ENCODE peak calls at places on chromosomes 7 and 10, in seven cellular contexts. S is PC-3, H is fibroblast of lung, F is mammary epithelial cell, Y is hepatocyte, B is GM23338, U is DND-41. M is an unnamed sample.

GRCh38 chr7:117538053-117538452 is 58.2 kb downstream of the CFTR start:
- DNase-seq in S (no peak), H (no peak), F (no peak), Y (no peak), B (no peak), U (no peak), M (no peak)

GRCh38 chr7:37698271-37698670 is 14.7 kb downstream of the GPR141 start:
- DNase-seq in S (no peak), H (no peak), F (no peak), Y (peak), B (no peak), U (no peak), M (no peak)

GRCh38 chr7:158247758-158248487 is 339.7 kb downstream of the PTPRN2 start:
- DNase-seq in S (no peak), H (no peak), F (no peak), Y (no peak), B (no peak), U (no peak), M (no peak)

GRCh38 chr7:92854501-92855238 is 18.3 kb upstream of the CDK6 start:
- DNase-seq in S (no peak), H (no peak), F (no peak), Y (no peak), B (no peak), U (no peak), M (no peak)

GRCh38 chr10:123556049-123556448 is 110.1 kb upstream of the GPR26 start:
- DNase-seq in S (no peak), H (no peak), F (no peak), Y (no peak), B (no peak), U (no peak), M (no peak)

GRCh38 chr10:541750-542371 is 147.6 kb downstream of the DIP2C start:
- DNase-seq in S (no peak), H (no peak), F (no peak), Y (no peak), B (no peak), U (no peak), M (no peak)

GRCh38 chr10:1687190-1687589 is 50.1 kb downstream of the ADARB2 start:
- DNase-seq in S (no peak), H (no peak), F (no peak), Y (peak), B (no peak), U (no peak), M (no peak)

GRCh38 chr10:66627156-66627555 is 298.7 kb upstream of the LRRTM3 start:
- DNase-seq in S (peak), H (peak), F (peak), Y (peak), B (peak), U (no peak), M (no peak)

GRCh38 chr10:110311357-110311949 is 6.7 kb upstream of the SMNDC1 start:
- DNase-seq in S (peak), H (peak), F (peak), Y (peak), B (peak), U (peak), M (peak)

GRCh38 chr10:35561670-35562069 is 43.5 kb upstream of the GJD4 start:
- DNase-seq in S (no peak), H (no peak), F (no peak), Y (no peak), B (no peak), U (no peak), M (no peak)

GRCh38 chr7:38424750-38425463 is 151.5 kb upstream of the TARP start:
- DNase-seq in S (peak), H (no peak), F (no peak), Y (no peak), B (peak), U (no peak), M (no peak)

GRCh38 chr10:86367339-86367951 is 850 bp upstream of the GRID1 start:
- DNase-seq in S (no peak), H (peak), F (no peak), Y (no peak), B (peak), U (no peak), M (no peak)

GRCh38 chr7:132028144-132028920 is 471.9 kb upstream of the PODXL start:
- DNase-seq in S (peak), H (no peak), F (peak), Y (no peak), B (no peak), U (no peak), M (peak)

GRCh38 chr7:150406565-150407421 is 27.7 kb downstream of the ZNF775 start:
- DNase-seq in S (no peak), H (no peak), F (no peak), Y (peak), B (no peak), U (peak), M (no peak)

GRCh38 chr7:99984593-99984992 is 8.8 kb upstream of the AZGP1 start:
- DNase-seq in S (no peak), H (no peak), F (no peak), Y (no peak), B (no peak), U (no peak), M (no peak)

GRCh38 chr7:1053816-1054370 is 9.5 kb downstream of the GPR146 start:
- DNase-seq in S (no peak), H (no peak), F (no peak), Y (no peak), B (no peak), U (no peak), M (no peak)

GRCh38 chr10:78518224-78518623 is 484.6 kb downstream of the RPS24 start:
- DNase-seq in S (no peak), H (no peak), F (no peak), Y (no peak), B (no peak), U (no peak), M (peak)

GRCh38 chr10:121956111-121957061 is 18.6 kb downstream of the NSMCE4A start:
- DNase-seq in S (peak), H (peak), F (peak), Y (no peak), B (no peak), U (no peak), M (no peak)

GRCh38 chr10:87093461-87094372 is 926 bp downstream of the GLUD1 start:
- DNase-seq in S (peak), H (peak), F (peak), Y (peak), B (peak), U (peak), M (peak)

GRCh38 chr10:77357611-77358010 is 280.0 kb downstream of the KCNMA1 start:
- DNase-seq in S (peak), H (peak), F (peak), Y (no peak), B (no peak), U (no peak), M (no peak)

GRCh38 chr10:103799341-103799740 is 56.0 kb downstream of the SH3PXD2A start:
- DNase-seq in S (no peak), H (no peak), F (peak), Y (no peak), B (no peak), U (no peak), M (no peak)

GRCh38 chr10:124164252-124164651 is 70.9 kb upstream of the CHST15 start:
- DNase-seq in S (no peak), H (peak), F (no peak), Y (no peak), B (no peak), U (no peak), M (no peak)

GRCh38 chr10:47144525-47144924 is 155.5 kb upstream of the GDF10 start:
- DNase-seq in S (no peak), H (no peak), F (no peak), Y (no peak), B (no peak), U (no peak), M (no peak)

GRCh38 chr10:132319853-132320669 is 11.9 kb upstream of the LRRC27 start:
- DNase-seq in S (peak), H (peak), F (peak), Y (peak), B (no peak), U (no peak), M (peak)

GRCh38 chr7:2720024-2720423 is 32.0 kb downstream of the AMZ1 start:
- DNase-seq in S (no peak), H (no peak), F (no peak), Y (no peak), B (no peak), U (no peak), M (no peak)

GRCh38 chr10:33783078-33783477 is 448.6 kb upstream of the NRP1 start:
- DNase-seq in S (no peak), H (no peak), F (no peak), Y (no peak), B (no peak), U (no peak), M (no peak)

GRCh38 chr7:107501593-107501992 is 31.7 kb downstream of the GPR22 start:
- DNase-seq in S (peak), H (peak), F (peak), Y (peak), B (peak), U (peak), M (no peak)

GRCh38 chr7:105015631-105015965 is 1.6 kb downstream of the KMT2E start:
- DNase-seq in S (peak), H (peak), F (no peak), Y (peak), B (peak), U (peak), M (no peak)

GRCh38 chr7:154907651-154908620 is 95.0 kb downstream of the PAXIP1 start:
- DNase-seq in S (no peak), H (no peak), F (no peak), Y (no peak), B (no peak), U (no peak), M (no peak)

GRCh38 chr7:15751191-15751701 is 64.8 kb upstream of the MEOX2 start:
- DNase-seq in S (no peak), H (peak), F (no peak), Y (no peak), B (no peak), U (no peak), M (no peak)

GRCh38 chr7:3106353-3106752 is 62.7 kb upstream of the CARD11 start:
- DNase-seq in S (peak), H (peak), F (no peak), Y (no peak), B (no peak), U (no peak), M (peak)

GRCh38 chr10:70191161-70191770 is 21.0 kb upstream of the SAR1A start:
- DNase-seq in S (no peak), H (peak), F (no peak), Y (no peak), B (no peak), U (no peak), M (peak)

GRCh38 chr10:94076325-94076841 is 82.7 kb downstream of the PLCE1 start:
- DNase-seq in S (peak), H (peak), F (no peak), Y (peak), B (peak), U (no peak), M (no peak)

GRCh38 chr10:133024711-133025557 is 62.8 kb upstream of the ADGRA1 start:
- DNase-seq in S (no peak), H (no peak), F (no peak), Y (no peak), B (peak), U (no peak), M (no peak)

GRCh38 chr10:111525696-111526095 is 448.9 kb downstream of the ADRA2A start:
- DNase-seq in S (no peak), H (no peak), F (no peak), Y (no peak), B (no peak), U (no peak), M (no peak)
- TF ChIP-seq EZH2 in S (no peak), H (no peak), F (no peak), Y (no peak), B (no peak), U (no peak), M (no peak)

GRCh38 chr7:87131806-87132205 is 20.4 kb upstream of the DMTF1 start:
- DNase-seq in S (no peak), H (no peak), F (no peak), Y (no peak), B (no peak), U (no peak), M (no peak)

GRCh38 chr7:87129332-87129731 is 22.9 kb upstream of the DMTF1 start:
- DNase-seq in S (no peak), H (no peak), F (no peak), Y (no peak), B (peak), U (no peak), M (no peak)

GRCh38 chr7:87129836-87130235 is 22.4 kb upstream of the DMTF1 start:
- DNase-seq in S (no peak), H (no peak), F (no peak), Y (no peak), B (no peak), U (no peak), M (no peak)

GRCh38 chr7:87127019-87127418 is 25.2 kb upstream of the DMTF1 start:
- DNase-seq in S (no peak), H (no peak), F (no peak), Y (no peak), B (no peak), U (no peak), M (no peak)

DNA sequence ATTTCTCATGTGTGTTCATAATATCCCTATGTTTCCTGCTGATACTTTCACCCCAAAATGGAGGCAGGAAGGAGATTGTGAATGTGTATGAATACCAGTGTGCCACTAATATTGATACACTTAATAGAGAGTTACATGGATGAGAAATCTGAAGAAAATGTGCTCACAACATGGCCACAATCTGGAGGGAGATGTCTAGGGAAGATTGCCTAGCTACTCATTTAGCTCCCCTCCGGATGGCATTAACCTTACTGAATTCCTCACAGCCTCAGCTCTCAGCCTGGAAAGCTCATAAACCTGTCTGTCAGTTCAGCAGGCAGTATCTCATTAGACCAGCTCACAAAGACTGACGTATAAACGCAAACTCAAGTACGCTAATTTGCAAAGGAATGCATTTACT is 23.4 kb upstream of the DMTF1 start:
- DNase-seq in S (no peak), H (no peak), F (no peak), Y (peak), B (peak), U (no peak), M (no peak)
- H2AFZ ChIP-seq in S (peak), H (no peak), F (no peak), Y (no peak), B (no peak), U (no peak), M (peak)

GRCh38 chr7:145147865-145148264 is 312.0 kb upstream of the TPK1 start:
- DNase-seq in S (no peak), H (no peak), F (no peak), Y (no peak), B (no peak), U (no peak), M (no peak)

DNA sequence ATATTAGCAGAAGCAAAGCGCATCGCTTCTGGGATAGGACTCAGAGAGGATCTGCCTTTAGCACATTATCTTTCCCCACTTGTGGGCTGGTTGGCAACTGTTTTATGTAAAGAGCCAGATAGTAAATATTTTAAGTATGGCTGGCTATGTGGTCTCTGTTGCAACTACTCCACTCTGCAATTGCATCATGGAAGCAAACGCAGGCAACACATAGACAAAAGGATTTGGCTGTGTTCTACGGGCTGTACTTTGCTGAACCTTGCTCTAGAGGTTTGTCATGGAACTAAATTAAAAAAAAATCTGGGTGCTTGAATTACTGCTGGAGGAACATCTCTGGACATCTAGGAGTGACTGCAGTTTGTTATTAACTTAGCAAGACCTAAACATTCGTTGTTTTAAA is 307.8 kb upstream of the TPK1 start:
- DNase-seq in S (no peak), H (no peak), F (no peak), Y (peak), B (no peak), U (no peak), M (no peak)
- TF ChIP-seq EZH2 in S (no peak), H (no peak), F (no peak), Y (no peak), B (no peak), U (no peak), M (no peak)

DNA sequence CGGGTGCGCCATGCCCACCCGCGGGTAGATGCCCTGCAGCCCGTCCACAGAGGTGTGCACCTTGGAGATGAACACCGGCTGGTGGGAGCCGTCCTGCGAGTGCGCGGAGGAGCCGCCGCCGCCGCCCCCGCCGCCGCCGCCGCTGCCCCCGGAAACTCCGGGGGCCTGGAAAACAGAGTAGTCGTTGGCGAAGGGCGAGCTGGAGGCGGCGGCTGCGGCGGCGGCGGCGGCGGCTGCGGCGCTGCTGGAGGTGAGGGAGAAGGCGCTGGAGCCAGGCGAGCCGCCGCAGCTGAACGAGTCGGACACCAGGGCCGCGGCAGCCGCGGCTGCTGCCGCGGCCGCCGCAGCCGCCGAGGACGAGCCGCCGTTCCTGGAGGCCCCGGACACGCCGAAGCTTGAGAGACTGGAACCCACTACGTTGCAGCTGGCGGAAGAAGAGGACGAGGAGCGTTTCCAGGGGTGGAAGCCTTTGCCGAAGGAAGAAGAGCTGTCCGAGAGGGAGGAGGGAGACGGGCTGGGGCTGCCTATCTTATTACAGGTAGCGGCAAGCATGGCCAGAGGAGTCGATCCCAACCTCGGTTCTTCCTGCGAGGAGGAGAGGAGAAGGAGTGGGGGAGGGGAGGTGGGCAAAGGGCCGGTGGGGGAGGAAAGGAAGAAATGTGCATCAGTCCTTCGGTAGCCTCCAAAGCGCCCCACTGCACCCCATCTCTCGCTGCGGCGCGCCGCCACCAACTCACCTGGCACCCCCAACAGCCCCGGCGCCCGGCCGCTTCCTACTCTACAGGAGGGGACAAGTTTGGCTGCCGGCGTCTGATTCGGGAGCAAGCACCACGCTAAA is 1.3 kb downstream of the SP8 start:
- DNase-seq in S (peak), H (no peak), F (peak), Y (peak), B (peak), U (no peak), M (no peak)
- H2AFZ ChIP-seq in S (peak), H (no peak), F (peak), Y (peak), B (peak), U (no peak), M (peak)